ENCODE peak calls at places on chromosome 2, in four cellular contexts. C, M, P and F are unnamed samples.

GRCh38 chr2:237978058-237978712 is 11.4 kb downstream of the UBE2F start:
- DNase-seq in M (no peak), P (no peak), C (peak; percentile 30), F (no peak)

GRCh38 chr2:3377279-3377611 is 373 bp downstream of the EIPR1 start:
- DNase-seq in C (peak; percentile 41), M (no peak), P (peak; percentile 59), F (no peak)

GRCh38 chr2:213187833-213188532 is 36.6 kb upstream of the IKZF2 start:
- DNase-seq in P (peak; percentile 98), M (peak; percentile 80), C (peak; percentile 60), F (peak; percentile 87)

GRCh38 chr2:160138406-160138805 is 61.7 kb downstream of the ITGB6 start:
- DNase-seq in M (no peak), C (no peak), P (no peak), F (no peak)

GRCh38 chr2:204948822-204949221 is 403.5 kb downstream of the PARD3B start:
- DNase-seq in M (no peak), P (no peak), C (no peak), F (no peak)

GRCh38 chr2:8953525-8953924 is 50.0 kb downstream of the MBOAT2 start:
- DNase-seq in M (no peak), C (no peak), P (no peak), F (no peak)

GRCh38 chr2:123438277-123439050 is 586.6 kb upstream of the CNTNAP5 start:
- DNase-seq in M (no peak), P (no peak), C (no peak), F (no peak)

GRCh38 chr2:136653836-136654235 is 111.5 kb upstream of the THSD7B start:
- DNase-seq in P (no peak), C (no peak), M (no peak), F (no peak)

GRCh38 chr2:129902731-129903585 is 76.5 kb upstream of the RAB6C start:
- DNase-seq in M (no peak), P (no peak), C (no peak), F (no peak)

GRCh38 chr2:169770991-169771390 is 27.7 kb upstream of the SSB start:
- DNase-seq in P (no peak), C (no peak), M (no peak), F (no peak)

GRCh38 chr2:169771612-169772011 is 27.1 kb upstream of the SSB start:
- DNase-seq in C (no peak), M (no peak), P (no peak), F (no peak)

GRCh38 chr2:169765523-169765922 is 31.9 kb downstream of the KLHL23 start:
- DNase-seq in M (no peak), C (peak; percentile 78), P (no peak), F (no peak)

GRCh38 chr2:169767243-169767888 is 31.3 kb upstream of the SSB start:
- DNase-seq in C (peak; percentile 64), P (peak; percentile 45), M (peak; percentile 5), F (peak; percentile 49)

GRCh38 chr2:169768262-169768995 is 30.2 kb upstream of the SSB start:
- DNase-seq in P (no peak), C (no peak), M (no peak), F (no peak)
- H3K4me2 ChIP-seq in P (no peak overlapping the region), C (no peak overlapping the region), M (no peak overlapping the region), F (no peak overlapping the region)

GRCh38 chr2:137925599-137925998 is 38.7 kb upstream of the HNMT start:
- DNase-seq in M (no peak), P (no peak), C (peak; percentile 50), F (no peak)

GRCh38 chr2:137928547-137929503 is 35.4 kb upstream of the HNMT start:
- DNase-seq in C (peak; percentile 62), P (peak; percentile 78), M (no peak), F (no peak)

GRCh38 chr2:137924019-137924418 is 40.3 kb upstream of the HNMT start:
- DNase-seq in M (no peak), P (no peak), C (no peak), F (no peak)

GRCh38 chr2:137929504-137929886 is 34.8 kb upstream of the HNMT start:
- DNase-seq in C (no peak), M (no peak), P (peak; percentile 31), F (no peak)

DNA sequence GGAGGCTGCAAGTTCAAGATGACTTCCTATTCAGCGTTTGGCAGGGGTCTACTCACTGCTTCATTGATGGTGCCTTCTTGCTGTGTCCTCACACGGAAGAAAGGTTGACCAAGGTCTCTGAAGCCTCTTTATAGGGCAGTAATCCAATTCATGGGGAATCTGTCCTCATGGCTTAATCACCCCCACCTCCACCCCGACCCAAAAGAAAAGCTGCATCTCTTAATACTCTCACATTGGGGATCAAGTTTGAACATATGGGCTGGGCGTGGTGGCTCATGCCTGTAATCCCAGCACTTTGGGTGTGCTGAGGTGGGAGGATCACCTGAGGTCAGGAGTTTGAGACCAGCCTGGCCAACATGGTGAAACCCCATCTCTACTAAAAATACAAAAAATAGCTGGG is 36.4 kb upstream of the HNMT start:
- DNase-seq in C (no peak), M (no peak), P (no peak), F (no peak)
- H4K8ac ChIP-seq in C (no peak overlapping the region), M (no peak overlapping the region), P (no peak overlapping the region), F (no peak overlapping the region)

DNA sequence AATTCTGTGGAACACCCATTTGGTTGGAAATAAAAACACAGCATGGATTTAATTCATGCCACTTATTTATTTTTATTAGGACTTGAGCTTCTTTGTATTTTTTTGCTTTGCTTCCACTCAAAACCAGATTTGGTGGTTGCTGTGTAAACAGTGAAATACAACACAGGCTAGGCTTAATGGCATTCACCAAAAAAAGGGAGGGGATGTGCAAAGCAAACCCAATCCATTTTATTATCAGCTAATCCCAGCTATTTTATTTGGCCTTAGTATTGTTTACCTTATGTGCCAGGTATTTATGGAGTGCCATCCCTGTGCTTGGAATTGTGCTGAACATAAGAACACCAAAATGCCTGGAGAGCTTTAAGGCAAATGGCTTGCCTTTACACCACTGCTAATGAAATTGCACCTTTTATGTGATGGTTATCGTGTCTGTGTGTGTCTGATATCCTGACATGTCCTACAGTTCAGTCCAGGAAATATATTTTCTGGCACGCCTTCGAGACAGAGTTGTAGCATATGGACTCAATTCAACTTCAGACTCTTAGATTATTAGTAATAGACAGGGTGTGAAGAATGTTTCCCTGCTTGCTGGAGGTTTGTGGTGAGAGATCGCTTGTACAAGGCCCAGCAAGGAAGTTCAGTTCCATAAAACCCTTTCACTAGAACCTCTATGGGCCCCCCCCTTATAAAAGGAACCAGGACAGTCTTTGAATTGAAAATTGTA is 99.6 kb downstream of the PRPF40A start:
- DNase-seq in P (no peak), M (no peak), C (peak; percentile 17), F (no peak)
- H2BK5ac ChIP-seq in P (no peak overlapping the region), M (no peak overlapping the region), C (no peak overlapping the region), F (no peak overlapping the region)

GRCh38 chr2:86003967-86004366 is 101.7 kb downstream of the POLR1A start:
- DNase-seq in C (no peak), P (no peak), M (no peak), F (no peak)
- H3K4me2 ChIP-seq in C (no peak overlapping the region), P (no peak overlapping the region), M (no peak overlapping the region), F (no peak overlapping the region)

DNA sequence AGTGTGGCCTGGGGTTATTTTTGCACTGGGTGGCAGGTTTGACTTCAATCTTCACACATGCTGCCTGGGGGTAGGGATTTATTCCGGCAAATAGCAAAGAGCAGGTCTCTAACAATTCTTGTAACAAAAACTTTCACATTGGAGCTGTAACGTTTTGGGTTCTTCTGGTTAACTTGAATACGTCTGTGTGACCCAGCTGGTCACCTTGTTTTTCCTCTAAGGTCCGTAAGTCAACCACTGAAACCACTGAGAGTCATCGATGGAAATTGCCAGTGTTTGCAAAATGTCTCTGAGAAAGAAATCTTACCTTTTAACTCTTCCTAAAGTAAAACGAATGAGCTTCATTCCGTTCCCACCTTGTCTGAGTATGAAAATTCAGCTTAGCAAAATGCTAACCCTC is 170.8 kb upstream of the SERPINE2 start:
- DNase-seq in M (no peak), C (no peak), P (no peak), F (no peak)
- H4K8ac ChIP-seq in M (no peak overlapping the region), C (no peak overlapping the region), P (no peak overlapping the region), F (no peak overlapping the region)

GRCh38 chr2:47041891-47042684 is 113.0 kb downstream of the STPG4 start:
- DNase-seq in C (no peak), M (no peak), P (no peak), F (no peak)
- H2BK5ac ChIP-seq in C (peak overlapping the region; percentile 97), M (no peak overlapping the region), P (no peak overlapping the region), F (no peak overlapping the region)

GRCh38 chr2:209661286-209661685 is 110.3 kb upstream of the UNC80 start:
- DNase-seq in C (no peak), M (peak; percentile 55), P (peak; percentile 65), F (peak; percentile 47)
- H3K4me2 ChIP-seq in C (no peak overlapping the region), M (peak overlapping the region; percentile 41), P (no peak overlapping the region), F (no peak overlapping the region)

DNA sequence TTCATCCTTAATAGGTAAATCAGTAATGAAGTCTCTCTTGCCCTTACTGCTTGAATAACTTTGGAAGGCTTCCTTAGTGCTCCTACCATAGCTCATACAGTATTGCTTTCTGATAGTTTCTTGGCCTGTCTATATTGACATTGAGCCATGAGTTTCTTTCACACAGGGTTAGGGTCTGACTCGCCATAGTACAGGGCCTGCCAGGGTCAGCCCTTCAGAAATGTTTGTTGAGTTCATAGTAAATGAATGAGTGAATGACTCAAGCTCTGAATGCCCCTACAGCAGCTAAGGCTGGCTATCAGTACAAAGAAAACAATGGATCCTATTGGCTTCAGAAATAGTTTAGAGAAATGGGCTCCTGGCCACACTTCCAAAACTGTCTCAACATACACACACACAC is 65.0 kb upstream of the LRATD1 start:
- DNase-seq in M (no peak), P (no peak), C (peak; percentile 27), F (no peak)
- H4K8ac ChIP-seq in M (no peak overlapping the region), P (no peak overlapping the region), C (no peak overlapping the region), F (no peak overlapping the region)